ENCODE peak calls at places on chromosomes 6 and 20, in six cellular contexts. O is tibial nerve, I is transverse colon, A is endodermal cell, K is uterus, H is cardiac muscle cell. T is an unnamed sample. For H3K9me3 and H3K4me1, the result is how much of the 10 kb centered on the place peaks cover.

GRCh38 chr6:157885211-157885788 is 62.3 kb downstream of the SNX9 start:
- DNase-seq in H (no peak), O (no peak), A (no peak), K (no peak), I (no peak), T (peak)

GRCh38 chr6:56026461-56027180 is 151.2 kb upstream of the BMP5 start:
- DNase-seq in O (no peak), K (no peak), H (no peak), A (no peak), I (no peak), T (no peak)

GRCh38 chr6:113104546-113105325 is 752.4 kb upstream of the MARCKS start:
- DNase-seq in H (no peak), O (no peak), K (no peak), A (no peak), I (no peak), T (no peak)

GRCh38 chr20:7859371-7859802 is 80.9 kb downstream of the HAO1 start:
- DNase-seq in K (no peak), O (peak), A (peak), H (peak), I (no peak), T (no peak)

GRCh38 chr6:119974430-119975159 is 625.0 kb upstream of the MAN1A1 start:
- DNase-seq in A (no peak), O (no peak), I (peak), H (no peak), K (no peak), T (no peak)

GRCh38 chr6:113774122-113774835 is 82.9 kb upstream of the MARCKS start:
- DNase-seq in A (no peak), I (no peak), O (no peak), K (no peak), H (peak), T (no peak)

GRCh38 chr6:35731414-35731735 is 5.5 kb upstream of the ARMC12 start:
- DNase-seq in I (peak), K (peak), O (peak), A (peak), H (peak), T (peak)

GRCh38 chr6:82954937-82955577 is 110.6 kb downstream of the UBE3D start:
- DNase-seq in O (no peak), H (no peak), A (no peak), I (no peak), K (no peak), T (no peak)

GRCh38 chr6:132235596-132236280 is 165.5 kb downstream of the MOXD1 start:
- DNase-seq in O (no peak), H (no peak), I (no peak), A (no peak), K (no peak), T (no peak)

DNA sequence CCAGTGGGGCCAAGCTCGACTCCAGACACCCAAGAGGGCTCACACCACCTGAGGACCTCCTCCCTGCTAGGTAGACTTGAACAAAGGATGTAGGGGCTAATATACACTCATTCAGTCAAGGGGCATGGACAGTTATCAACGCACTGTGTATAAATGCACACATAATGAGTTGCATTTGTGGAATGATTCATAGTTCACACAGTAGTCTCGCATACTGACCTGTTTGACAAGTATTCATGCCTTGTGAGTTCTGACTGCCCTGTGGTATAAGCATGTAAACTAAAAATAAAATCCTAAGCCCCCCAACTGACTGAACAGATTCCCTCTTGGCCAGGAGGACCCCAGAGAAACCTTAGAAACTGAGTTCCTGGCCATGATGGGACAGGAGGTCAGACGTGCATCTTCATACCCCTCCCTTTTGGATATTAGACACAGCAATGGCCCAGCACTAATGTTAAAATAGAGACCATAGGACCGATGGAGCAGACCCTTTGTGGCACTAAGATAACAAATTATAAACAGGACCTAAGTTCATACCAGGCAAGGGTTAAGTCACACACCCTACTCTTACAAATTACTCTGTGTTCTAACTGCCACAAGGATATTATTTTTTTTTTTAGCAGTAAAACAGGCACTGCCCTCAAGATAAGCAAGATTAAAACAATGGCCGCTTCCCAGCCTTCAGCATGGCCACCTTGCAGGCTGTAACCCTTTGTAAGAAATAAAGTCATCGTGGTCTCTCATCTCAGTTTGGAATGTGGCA is 124.4 kb downstream of the TTLL2 start:
- DNase-seq in K (no peak), A (no peak), O (no peak), I (no peak), H (no peak), T (no peak)
- H3K9me3 ChIP-seq in K (under half), A (under half), O (under half), I (under half), H (under half), T (under half)

GRCh38 chr6:44222987-44223470 is 366 bp upstream of the SLC29A1 start:
- DNase-seq in O (no peak), I (no peak), A (no peak), H (no peak), K (no peak), T (no peak)
- H3K4me3 ChIP-seq in O (peak), I (peak), A (peak), H (peak), K (peak), T (peak)

GRCh38 chr6:14275493-14275851 is 157.9 kb downstream of the CD83 start:
- DNase-seq in A (peak), H (no peak), I (no peak), O (no peak), K (no peak), T (no peak)
- H3K4me1 ChIP-seq in A (under half), H (under half), I (under half), O (under half), K (under half), T (under half)

GRCh38 chr20:41599699-41600104 is 18.5 kb downstream of the CHD6 start:
- DNase-seq in A (no peak), O (no peak), I (no peak), K (no peak), H (no peak), T (no peak)

GRCh38 chr20:41598719-41599118 is 19.5 kb downstream of the CHD6 start:
- DNase-seq in O (no peak), I (no peak), H (no peak), K (no peak), A (no peak), T (no peak)

GRCh38 chr20:41601742-41602141 is 16.4 kb downstream of the CHD6 start:
- DNase-seq in H (no peak), O (no peak), I (no peak), K (no peak), A (no peak), T (no peak)

GRCh38 chr20:41604002-41604401 is 14.2 kb downstream of the CHD6 start:
- DNase-seq in H (no peak), K (no peak), I (no peak), A (no peak), O (no peak), T (no peak)

GRCh38 chr20:41600926-41601631 is 17.1 kb downstream of the CHD6 start:
- DNase-seq in I (no peak), A (no peak), O (no peak), H (no peak), K (no peak), T (no peak)
- H3K9me3 ChIP-seq in I (under half), A (half or more), O (under half), H (under half), K (under half), T (under half)

GRCh38 chr6:4776493-4776966 is 326 bp downstream of the CDYL start:
- DNase-seq in H (peak), A (peak), K (peak), O (no peak), I (no peak), T (peak)
- H3K4me3 ChIP-seq in H (peak), A (no peak), K (peak), O (peak), I (peak), T (peak)

GRCh38 chr20:63328026-63328700 is 33.0 kb downstream of the CHRNA4 start:
- DNase-seq in K (no peak), H (no peak), O (no peak), I (no peak), A (no peak), T (no peak)
- H3K4me1 ChIP-seq in K (under half), H (under half), O (under half), I (under half), A (under half), T (under half)

GRCh38 chr6:170174124-170174770 is 116.6 kb downstream of the DLL1 start:
- DNase-seq in I (no peak), A (peak), O (peak), H (no peak), K (peak), T (no peak)

GRCh38 chr6:170176621-170177382 is 114.1 kb downstream of the DLL1 start:
- DNase-seq in H (no peak), I (no peak), O (no peak), A (no peak), K (peak), T (no peak)

GRCh38 chr6:170174771-170175643 is 115.9 kb downstream of the DLL1 start:
- DNase-seq in A (no peak), K (peak), I (no peak), O (no peak), H (no peak), T (no peak)

GRCh38 chr6:170177383-170178265 is 113.3 kb downstream of the DLL1 start:
- DNase-seq in H (no peak), I (no peak), O (no peak), K (peak), A (peak), T (peak)

GRCh38 chr6:170175644-170176620 is 114.9 kb downstream of the DLL1 start:
- DNase-seq in H (no peak), O (no peak), K (peak), A (peak), I (no peak), T (no peak)
- H3K9me3 ChIP-seq in H (under half), O (under half), K (under half), A (under half), I (under half), T (under half)

GRCh38 chr20:48620112-48620485 is 207.7 kb downstream of the PREX1 start:
- DNase-seq in K (no peak), A (no peak), O (no peak), H (no peak), I (no peak), T (no peak)
- H3K4me3 ChIP-seq in K (no peak), A (no peak), O (no peak), H (no peak), I (no peak), T (no peak)

T was measured in effector memory CD4-positive, alpha-beta T cell.